ENCODE peak calls at places on chromosomes 5 and 9, in five cellular contexts. V is GM12878, F is HCT116, Y is H1, P is K562. K is an unnamed sample.

GRCh38 chr5:6379246-6379645 is 899 bp upstream of the MED10 start:
- DNase-seq in V (no peak), F (no peak), Y (no peak), P (no peak), K (no peak)

GRCh38 chr9:102428305-102428704 is 566.8 kb upstream of the CYLC2 start:
- DNase-seq in V (no peak), F (no peak), Y (no peak), P (no peak), K (no peak)

GRCh38 chr5:1134478-1134877 is 22.6 kb upstream of the SLC12A7 start:
- DNase-seq in V (peak; percentile 74), F (no peak), Y (no peak), P (no peak), K (peak; percentile 30)

GRCh38 chr5:128146671-128147070 is 63.1 kb downstream of the SLC12A2 start:
- DNase-seq in V (no peak), F (no peak), Y (no peak), P (no peak), K (no peak)

GRCh38 chr9:137984005-137984404 is 106.4 kb downstream of the CACNA1B start:
- DNase-seq in V (no peak), F (no peak), Y (no peak), P (no peak), K (no peak)

GRCh38 chr9:3768698-3769458 is 243.1 kb upstream of the RFX3 start:
- DNase-seq in V (no peak), F (no peak), Y (no peak), P (no peak), K (no peak)

GRCh38 chr9:105672711-105673234 is 10.5 kb downstream of the TAL2 start:
- DNase-seq in V (no peak), F (no peak), Y (no peak), P (no peak), K (no peak)

GRCh38 chr9:105656131-105656921 is 5.9 kb upstream of the TAL2 start:
- DNase-seq in V (no peak), F (no peak), Y (no peak), P (peak; percentile 78), K (no peak)

GRCh38 chr9:128144239-128145181 is 4.7 kb upstream of the LCN2 start:
- DNase-seq in V (no peak), F (no peak), Y (no peak), P (peak; percentile 15), K (no peak)

GRCh38 chr5:3350781-3351180 is 244.9 kb upstream of the IRX1 start:
- DNase-seq in V (no peak), F (no peak), Y (no peak), P (no peak), K (no peak)

GRCh38 chr5:169997736-169998284 is 17.5 kb upstream of the INSYN2B start:
- DNase-seq in V (no peak), F (no peak), Y (no peak), P (no peak), K (no peak)

GRCh38 chr5:135426102-135427082 is 20.8 kb downstream of the DCANP1 start:
- DNase-seq in V (peak; percentile 12), F (peak; percentile 65), Y (no peak), P (peak; percentile 59), K (peak; percentile 66)

GRCh38 chr5:172860520-172861443 is 26.7 kb downstream of the ERGIC1 start:
- DNase-seq in V (no peak), F (no peak), Y (no peak), P (no peak), K (no peak)

GRCh38 chr9:130138791-130139190 is 33.4 kb upstream of the NCS1 start:
- DNase-seq in V (no peak), F (no peak), Y (no peak), P (no peak), K (no peak)

GRCh38 chr5:14105717-14106435 is 37.3 kb upstream of the TRIO start:
- DNase-seq in V (no peak), F (peak; percentile 67), Y (no peak), P (no peak), K (peak; percentile 22)

GRCh38 chr9:110443146-110443877 is 105.6 kb upstream of the TXNDC8 start:
- DNase-seq in V (no peak), F (no peak), Y (no peak), P (no peak), K (peak; percentile 1)

GRCh38 chr9:133534346-133535284 is at the start of gene ADAMTSL2:
- DNase-seq in V (no peak), F (no peak), Y (no peak), P (peak; percentile 40), K (peak; percentile 73)

GRCh38 chr5:62649025-62649424 is 70.4 kb downstream of the LRRC70 start:
- DNase-seq in V (no peak), F (no peak), Y (no peak), P (no peak), K (no peak)

GRCh38 chr9:86407022-86407421 is 52.8 kb upstream of the TUT7 start:
- DNase-seq in V (no peak), F (no peak), Y (no peak), P (no peak), K (peak; percentile 54)

GRCh38 chr9:114231218-114232090 is 76.1 kb downstream of the COL27A1 start:
- DNase-seq in V (no peak), F (no peak), Y (no peak), P (no peak), K (no peak)

GRCh38 chr5:167219296-167219695 is 1072.1 kb upstream of the WWC1 start:
- DNase-seq in V (no peak), F (no peak), Y (no peak), P (no peak), K (no peak)

GRCh38 chr9:110059461-110059860 is 148.5 kb downstream of the C9orf152 start:
- DNase-seq in V (no peak), F (no peak), Y (no peak), P (no peak), K (no peak)

GRCh38 chr5:177212242-177212641 is 78.7 kb downstream of the NSD1 start:
- DNase-seq in V (no peak), F (no peak), Y (no peak), P (no peak), K (no peak)

GRCh38 chr5:30390095-30390494 is 803.4 kb upstream of the CDH6 start:
- DNase-seq in V (no peak), F (no peak), Y (no peak), P (no peak), K (no peak)

GRCh38 chr9:34744295-34745221 is 34.6 kb upstream of the CCL21 start:
- DNase-seq in V (no peak), F (peak; percentile 35), Y (no peak), P (no peak), K (no peak)

GRCh38 chr5:23507278-23507685 is at the start of gene PRDM9:
- DNase-seq in V (no peak), F (no peak), Y (peak; percentile 10), P (peak; percentile 16), K (peak; percentile 61)

GRCh38 chr9:10268500-10269485 is 344.0 kb downstream of the PTPRD start:
- DNase-seq in V (no peak), F (no peak), Y (peak; percentile 5), P (no peak), K (peak; percentile 5)

GRCh38 chr9:18352716-18353115 is 121.2 kb upstream of the ADAMTSL1 start:
- DNase-seq in V (no peak), F (no peak), Y (no peak), P (no peak), K (no peak)

GRCh38 chr5:107592515-107592914 is 78.2 kb downstream of the EFNA5 start:
- DNase-seq in V (no peak), F (no peak), Y (no peak), P (no peak), K (no peak)

GRCh38 chr5:59744531-59744992 is 149.0 kb downstream of the PDE4D start:
- DNase-seq in V (no peak), F (no peak), Y (no peak), P (no peak), K (no peak)
- TF ChIP-seq SRF in V (no peak), F (no peak), Y (no peak), P (no peak), K (no peak)

DNA sequence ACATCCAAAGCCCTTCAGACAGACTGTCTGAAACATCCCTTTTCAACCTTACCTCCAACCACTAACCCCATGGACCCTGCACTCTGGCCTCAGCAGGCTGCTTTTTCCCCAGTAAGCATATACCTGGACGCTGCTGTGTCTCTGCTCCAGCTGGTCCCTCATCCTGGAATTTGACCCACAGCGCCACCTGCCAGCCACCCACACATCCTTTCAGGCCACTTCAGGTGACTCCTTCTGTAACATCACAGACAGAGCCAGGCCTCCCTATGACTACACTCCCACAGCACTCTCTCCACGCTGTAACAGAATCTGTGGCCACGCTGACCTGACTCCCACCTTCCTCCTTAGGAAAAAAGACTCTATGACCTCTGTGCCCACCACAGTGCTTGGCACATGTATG is 3.4 kb downstream of the MGAT1 start:
- DNase-seq in V (no peak), F (no peak), Y (no peak), P (peak; percentile 34), K (no peak)
- TF ChIP-seq SRF in V (no peak), F (no peak), Y (no peak), P (no peak), K (no peak)

GRCh38 chr9:95574176-95574575 is 57.4 kb upstream of the PTCH1 start:
- DNase-seq in V (no peak), F (no peak), Y (no peak), P (no peak), K (no peak)
- TF ChIP-seq SRF in V (no peak), F (no peak), Y (no peak), P (no peak), K (no peak)

GRCh38 chr9:28999806-29000205 is 1426.5 kb upstream of the C9orf72 start:
- DNase-seq in V (no peak), F (no peak), Y (no peak), P (no peak), K (no peak)
- TF ChIP-seq SRF in V (no peak), F (no peak), Y (no peak), P (no peak), K (no peak)

GRCh38 chr9:12614488-12614887 is 78.7 kb upstream of the TYRP1 start:
- DNase-seq in V (no peak), F (no peak), Y (no peak), P (no peak), K (no peak)
- TF ChIP-seq SRF in V (no peak), F (no peak), Y (no peak), P (no peak), K (no peak)

DNA sequence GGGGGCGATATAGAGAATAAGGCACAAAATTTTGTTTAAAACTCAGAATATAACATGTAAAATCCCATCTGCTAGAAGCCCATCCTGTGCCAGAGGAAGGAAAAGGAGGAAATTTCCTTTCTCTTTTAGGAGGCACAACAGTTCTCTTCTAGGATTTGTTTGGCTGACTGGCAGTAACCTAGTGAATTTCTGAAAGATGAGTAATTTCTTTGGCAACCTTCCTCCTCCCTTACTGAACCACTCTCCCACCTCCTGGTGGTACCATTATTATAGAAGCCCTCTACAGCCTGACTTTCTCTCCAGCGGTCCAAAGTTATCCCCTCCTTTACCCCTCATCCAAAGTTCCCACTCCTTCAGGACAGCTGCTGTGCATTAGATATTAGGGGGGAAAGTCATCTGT is 18.3 kb downstream of the MOCS2 start:
- DNase-seq in V (no peak), F (no peak), Y (no peak), P (no peak), K (no peak)
- TF ChIP-seq SRF in V (no peak), F (no peak), Y (no peak), P (no peak), K (no peak)

GRCh38 chr5:5191906-5192305 is 51.8 kb downstream of the ADAMTS16 start:
- DNase-seq in V (no peak), F (no peak), Y (no peak), P (no peak), K (no peak)
- TF ChIP-seq SRF in V (no peak), F (no peak), Y (no peak), P (no peak), K (no peak)